ENCODE peak calls at places on chromosomes 6 and 20, in eight cellular contexts. Y is effector memory CD4-positive, alpha-beta T cell; M is astrocyte; E is Panc1; S is CD8-positive, alpha-beta T cell; I is WERI-Rb-1; A is SK-N-SH; G is ascending aorta. Z is an unnamed sample.

GRCh38 chr6:148507774-148508173 is 165.1 kb downstream of the SASH1 start:
- DNase-seq in Y (no peak), M (peak), E (no peak), S (no peak), I (no peak), A (no peak), G (no peak), Z (no peak)

GRCh38 chr6:154302111-154302752 is 54.4 kb downstream of the IPCEF1 start:
- DNase-seq in Y (no peak), M (peak), E (no peak), S (no peak), I (no peak), A (no peak), G (no peak), Z (no peak)

GRCh38 chr6:3753228-3753795 is 1.8 kb upstream of the PXDC1 start:
- DNase-seq in Y (no peak), M (no peak), E (no peak), S (no peak), I (no peak), A (no peak), G (no peak), Z (no peak)

GRCh38 chr6:33384581-33385020 is 7.0 kb upstream of the KIFC1 start:
- DNase-seq in Y (no peak), M (peak), E (no peak), S (no peak), I (peak), A (no peak), G (no peak), Z (no peak)

GRCh38 chr6:134741193-134741521 is 208.7 kb downstream of the ALDH8A1 start:
- DNase-seq in Y (no peak), M (no peak), E (no peak), S (no peak), I (peak), A (peak), G (no peak), Z (peak)

GRCh38 chr20:10618611-10619245 is 55.1 kb downstream of the JAG1 start:
- DNase-seq in Y (no peak), M (no peak), E (no peak), S (no peak), I (no peak), A (no peak), G (no peak), Z (no peak)

GRCh38 chr20:676315-676937 is 824 bp upstream of the SCRT2 start:
- DNase-seq in Y (no peak), M (no peak), E (no peak), S (no peak), I (peak), A (peak), G (no peak), Z (no peak)

GRCh38 chr20:17637985-17638640 is 43.9 kb downstream of the RRBP1 start:
- DNase-seq in Y (no peak), M (no peak), E (no peak), S (no peak), I (no peak), A (no peak), G (no peak), Z (no peak)

GRCh38 chr20:24872291-24873014 is 76.6 kb upstream of the CST7 start:
- DNase-seq in Y (no peak), M (no peak), E (no peak), S (no peak), I (peak), A (peak), G (no peak), Z (no peak)

GRCh38 chr6:122798099-122798641 is 9.1 kb downstream of the SMPDL3A start:
- DNase-seq in Y (no peak), M (peak), E (peak), S (no peak), I (no peak), A (no peak), G (no peak), Z (no peak)

GRCh38 chr6:142850653-142851434 is 94.1 kb downstream of the HIVEP2 start:
- DNase-seq in Y (peak), M (peak), E (no peak), S (peak), I (peak), A (no peak), G (no peak), Z (no peak)

GRCh38 chr6:44851176-44851575 is 463.7 kb downstream of the CDC5L start:
- DNase-seq in Y (no peak), M (peak), E (no peak), S (no peak), I (no peak), A (no peak), G (no peak), Z (no peak)

GRCh38 chr6:123803862-123804681 is at the start of gene NKAIN2:
- DNase-seq in Y (no peak), M (no peak), E (no peak), S (no peak), I (peak), A (no peak), G (no peak), Z (peak)

GRCh38 chr20:51541189-51542032 is 1.1 kb downstream of the NFATC2 start:
- DNase-seq in Y (peak), M (peak), E (no peak), S (peak), I (no peak), A (no peak), G (peak), Z (peak)

GRCh38 chr6:54085526-54085925 is 25.7 kb upstream of the MLIP start:
- DNase-seq in Y (no peak), M (peak), E (no peak), S (no peak), I (no peak), A (no peak), G (no peak), Z (no peak)

GRCh38 chr6:148272084-148272483 is 70.6 kb upstream of the SASH1 start:
- DNase-seq in Y (no peak), M (peak), E (no peak), S (no peak), I (no peak), A (no peak), G (no peak), Z (no peak)

GRCh38 chr20:41111578-41111951 is 25.8 kb upstream of the PLCG1 start:
- DNase-seq in Y (no peak), M (no peak), E (no peak), S (no peak), I (no peak), A (no peak), G (no peak), Z (no peak)

GRCh38 chr6:156348376-156348775 is 428.8 kb upstream of the ARID1B start:
- DNase-seq in Y (no peak), M (no peak), E (no peak), S (no peak), I (no peak), A (no peak), G (no peak), Z (no peak)

GRCh38 chr6:148462203-148462602 is 119.6 kb downstream of the SASH1 start:
- DNase-seq in Y (no peak), M (peak), E (no peak), S (no peak), I (no peak), A (no peak), G (no peak), Z (no peak)

GRCh38 chr20:48951041-48951440 is 29.5 kb downstream of the ARFGEF2 start:
- DNase-seq in Y (no peak), M (no peak), E (no peak), S (no peak), I (no peak), A (no peak), G (no peak), Z (no peak)

GRCh38 chr6:36129889-36130671 is at the start of gene MAPK13:
- DNase-seq in Y (no peak), M (no peak), E (no peak), S (no peak), I (peak), A (no peak), G (no peak), Z (no peak)

GRCh38 chr6:136607932-136608772 is 57.9 kb upstream of the MAP7 start:
- DNase-seq in Y (peak), M (peak), E (peak), S (peak), I (peak), A (peak), G (no peak), Z (no peak)

GRCh38 chr20:37868998-37869861 is 33.7 kb upstream of the VSTM2L start:
- DNase-seq in Y (no peak), M (no peak), E (no peak), S (no peak), I (no peak), A (peak), G (no peak), Z (no peak)

GRCh38 chr20:32457476-32457986 is 99.4 kb downstream of the ASXL1 start:
- DNase-seq in Y (no peak), M (peak), E (no peak), S (no peak), I (peak), A (peak), G (no peak), Z (peak)

GRCh38 chr6:37882292-37882691 is 62.8 kb downstream of the ZFAND3 start:
- DNase-seq in Y (no peak), M (no peak), E (no peak), S (no peak), I (no peak), A (no peak), G (no peak), Z (no peak)

GRCh38 chr6:5335020-5335419 is 73.7 kb downstream of the FARS2 start:
- DNase-seq in Y (no peak), M (no peak), E (no peak), S (no peak), I (no peak), A (no peak), G (no peak), Z (no peak)

GRCh38 chr6:84026721-84027164 is 6.8 kb upstream of the MRAP2 start:
- DNase-seq in Y (no peak), M (no peak), E (no peak), S (no peak), I (no peak), A (no peak), G (no peak), Z (no peak)

GRCh38 chr20:37562695-37563480 is 35.2 kb upstream of the BLCAP start:
- DNase-seq in Y (no peak), M (no peak), E (no peak), S (no peak), I (no peak), A (no peak), G (no peak), Z (no peak)

GRCh38 chr6:121963826-121964225 is 435.6 kb upstream of the HSF2 start:
- DNase-seq in Y (no peak), M (no peak), E (no peak), S (no peak), I (no peak), A (no peak), G (no peak), Z (no peak)

GRCh38 chr6:53321701-53322100 is 27.0 kb downstream of the ELOVL5 start:
- DNase-seq in Y (no peak), M (no peak), E (no peak), S (no peak), I (no peak), A (no peak), G (no peak), Z (no peak)

GRCh38 chr20:62069741-62070216 is 4.1 kb upstream of the TAF4 start:
- DNase-seq in Y (no peak), M (peak), E (no peak), S (no peak), I (no peak), A (no peak), G (no peak), Z (no peak)
- H3K27ac ChIP-seq in Y (no peak), M (no peak), E (no peak), S (no peak), I (no peak), A (no peak), G (no peak), Z (no peak)

GRCh38 chr20:3226093-3226492 is 12.9 kb downstream of the SLC4A11 start:
- DNase-seq in Y (no peak), M (no peak), E (no peak), S (no peak), I (no peak), A (no peak), G (no peak), Z (no peak)
- H3K27ac ChIP-seq in Y (no peak), M (no peak), E (peak), S (no peak), I (no peak), A (no peak), G (no peak), Z (no peak)

GRCh38 chr20:1805161-1805581 is 90.0 kb upstream of the SIRPA start:
- DNase-seq in Y (no peak), M (no peak), E (no peak), S (no peak), I (no peak), A (no peak), G (no peak), Z (no peak)

GRCh38 chr20:1804554-1804956 is 90.7 kb upstream of the SIRPA start:
- DNase-seq in Y (no peak), M (no peak), E (no peak), S (no peak), I (no peak), A (no peak), G (no peak), Z (no peak)

GRCh38 chr20:1807394-1807793 is 87.8 kb upstream of the SIRPA start:
- DNase-seq in Y (no peak), M (no peak), E (no peak), S (no peak), I (no peak), A (peak), G (no peak), Z (no peak)

GRCh38 chr20:1806456-1806855 is 88.8 kb upstream of the SIRPA start:
- DNase-seq in Y (no peak), M (no peak), E (no peak), S (no peak), I (no peak), A (no peak), G (no peak), Z (no peak)

GRCh38 chr20:1805816-1806215 is 89.4 kb upstream of the SIRPA start:
- DNase-seq in Y (no peak), M (no peak), E (no peak), S (no peak), I (no peak), A (no peak), G (no peak), Z (no peak)
- H3K27ac ChIP-seq in Y (no peak), M (no peak), E (no peak), S (no peak), I (no peak), A (no peak), G (no peak), Z (peak)

GRCh38 chr6:167445568-167445967 is 120.7 kb downstream of the TTLL2 start:
- DNase-seq in Y (no peak), M (no peak), E (no peak), S (no peak), I (no peak), A (no peak), G (no peak), Z (no peak)

GRCh38 chr6:167441653-167442644 is 117.1 kb downstream of the TTLL2 start:
- DNase-seq in Y (no peak), M (no peak), E (no peak), S (no peak), I (no peak), A (peak), G (no peak), Z (no peak)

GRCh38 chr6:167444602-167445346 is 119.9 kb downstream of the TTLL2 start:
- DNase-seq in Y (no peak), M (no peak), E (no peak), S (no peak), I (no peak), A (no peak), G (no peak), Z (no peak)

GRCh38 chr6:167448378-167448777 is 123.5 kb downstream of the TTLL2 start:
- DNase-seq in Y (no peak), M (no peak), E (no peak), S (no peak), I (no peak), A (no peak), G (no peak), Z (no peak)

GRCh38 chr6:167443098-167443680 is 118.3 kb downstream of the TTLL2 start:
- DNase-seq in Y (no peak), M (no peak), E (no peak), S (no peak), I (no peak), A (no peak), G (no peak), Z (no peak)
- H3K27ac ChIP-seq in Y (no peak), M (no peak), E (no peak), S (no peak), I (no peak), A (no peak), G (no peak), Z (no peak)

GRCh38 chr6:27020553-27020880 is 227.0 kb upstream of the PRSS16 start:
- DNase-seq in Y (no peak), M (no peak), E (no peak), S (no peak), I (no peak), A (no peak), G (no peak), Z (no peak)
- H3K27ac ChIP-seq in Y (no peak), M (no peak), E (peak), S (no peak), I (no peak), A (no peak), G (peak), Z (peak)

Z was measured in caudate nucleus.